ENCODE peak calls at places on chromosomes 6 and 20, in ten cellular contexts. G is brain microvascular endothelial cell, L is Calu3, W is heart left ventricle, J is OCI-LY7, H is AG09309, R is nephron progenitor cell, A is cardiac fibroblast, Y is stomach, F is fibroblast of pulmonary artery. B is an unnamed sample.

GRCh38 chr6:25035451-25036435 is 100.0 kb upstream of the RIPOR2 start:
- DNase-seq in A (no peak), L (no peak), R (no peak), Y (no peak), J (peak; percentile 38), W (no peak), H (no peak), F (no peak), G (no peak), B (no peak)

GRCh38 chr6:114007451-114007953 is 36.6 kb upstream of the HDAC2 start:
- DNase-seq in A (no peak), L (no peak), W (no peak), Y (no peak), G (no peak), F (no peak), J (no peak), R (no peak), H (no peak), B (no peak)

GRCh38 chr6:111843347-111844147 is 29.7 kb downstream of the FYN start:
- DNase-seq in Y (no peak), J (no peak), H (no peak), L (no peak), R (no peak), G (peak; percentile 66), W (no peak), F (no peak), A (no peak), B (no peak)

GRCh38 chr6:2643935-2644539 is 106.7 kb downstream of the MYLK4 start:
- DNase-seq in H (no peak), J (no peak), L (no peak), Y (no peak), G (no peak), R (no peak), A (no peak), F (no peak), W (no peak), B (no peak)

GRCh38 chr6:108453601-108454157 is 107.0 kb upstream of the FOXO3 start:
- DNase-seq in H (no peak), G (peak; percentile 92), R (no peak), L (no peak), Y (no peak), A (peak; percentile 96), F (peak; percentile 93), J (peak; percentile 5), W (no peak), B (no peak)

GRCh38 chr6:108820011-108820410 is 28.2 kb upstream of the ARMC2 start:
- DNase-seq in L (no peak), F (no peak), J (no peak), R (no peak), H (no peak), W (no peak), G (no peak), A (no peak), Y (no peak), B (no peak)

GRCh38 chr6:84618046-84618752 is 146.2 kb downstream of the TBX18 start:
- DNase-seq in A (peak; percentile 95), G (peak; percentile 67), R (no peak), H (peak; percentile 85), F (peak; percentile 92), L (no peak), J (no peak), Y (no peak), W (no peak), B (no peak)

GRCh38 chr20:4067600-4068261 is 52.4 kb upstream of the RNF24 start:
- DNase-seq in Y (no peak), L (peak; percentile 11), W (no peak), G (peak; percentile 68), R (no peak), H (peak; percentile 28), J (no peak), A (peak; percentile 91), F (peak; percentile 75), B (no peak)

GRCh38 chr6:3230275-3231212 is 3.1 kb upstream of the TUBB2B start:
- DNase-seq in H (no peak), J (no peak), R (peak; percentile 59), W (no peak), A (no peak), Y (no peak), L (no peak), F (peak; percentile 25), G (peak; percentile 43), B (no peak)

GRCh38 chr6:89082439-89082838 is 1.9 kb downstream of the PNRC1 start:
- DNase-seq in L (no peak), F (peak; percentile 61), W (no peak), Y (no peak), G (peak; percentile 18), J (peak; percentile 38), R (no peak), H (peak; percentile 4), A (peak; percentile 41), B (no peak)

DNA sequence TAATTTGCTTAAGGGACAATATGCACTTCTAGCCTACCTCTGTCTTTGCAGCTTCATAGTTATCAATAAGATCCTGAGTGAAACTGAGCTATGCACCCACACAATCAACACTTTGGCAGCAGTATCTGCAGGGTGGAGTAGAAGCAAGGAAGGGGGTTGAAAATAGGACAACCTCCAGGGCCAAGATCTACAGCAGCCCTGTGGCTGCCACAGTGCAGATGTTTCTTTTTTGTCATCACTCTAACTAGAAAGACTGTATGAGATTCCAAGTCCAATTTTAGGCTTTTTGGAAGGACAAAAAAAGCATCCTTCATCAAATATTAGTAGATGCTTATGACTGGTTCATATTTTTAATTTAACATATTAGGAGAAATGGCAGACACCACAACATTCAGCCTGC is 336.1 kb upstream of the CITED2 start:
- DNase-seq in G (no peak), W (no peak), Y (no peak), A (no peak), L (no peak), J (no peak), R (no peak), H (no peak), F (no peak), B (no peak)
- TF ChIP-seq CTCF in G (no peak), W (no peak), Y (no peak), A (no peak), L (no peak), J (no peak), R (no peak), H (no peak), F (no peak), B (no peak)

DNA sequence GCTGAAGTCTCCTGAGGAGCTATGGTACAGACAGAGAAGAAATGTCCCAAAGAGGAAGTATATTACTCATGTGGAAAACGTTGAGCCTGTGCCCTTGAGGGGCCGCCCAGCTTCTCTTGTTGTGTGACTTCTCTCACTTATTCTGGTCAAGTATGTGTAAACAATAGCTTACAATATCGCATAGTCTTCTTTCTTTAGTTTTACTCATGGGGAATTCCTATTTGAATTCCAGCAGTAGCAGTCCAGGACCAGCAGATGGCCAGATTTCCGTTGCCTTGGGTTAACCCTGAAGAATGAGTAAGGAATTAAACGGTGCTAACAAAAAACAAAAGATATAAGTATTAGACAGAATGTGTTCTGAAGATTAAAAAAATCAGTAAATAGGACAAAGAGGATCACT is 522.0 kb upstream of the GJE1 start:
- DNase-seq in A (peak; percentile 63), W (no peak), J (no peak), Y (no peak), G (peak; percentile 29), R (no peak), L (no peak), H (no peak), F (peak; percentile 39), B (no peak)
- TF ChIP-seq CTCF in A (peak; percentile 55), W (no peak), J (peak; percentile 15), Y (no peak), G (peak; percentile 61), R (no peak), L (no peak), H (peak; percentile 24), F (peak; percentile 46), B (peak; percentile 55)

DNA sequence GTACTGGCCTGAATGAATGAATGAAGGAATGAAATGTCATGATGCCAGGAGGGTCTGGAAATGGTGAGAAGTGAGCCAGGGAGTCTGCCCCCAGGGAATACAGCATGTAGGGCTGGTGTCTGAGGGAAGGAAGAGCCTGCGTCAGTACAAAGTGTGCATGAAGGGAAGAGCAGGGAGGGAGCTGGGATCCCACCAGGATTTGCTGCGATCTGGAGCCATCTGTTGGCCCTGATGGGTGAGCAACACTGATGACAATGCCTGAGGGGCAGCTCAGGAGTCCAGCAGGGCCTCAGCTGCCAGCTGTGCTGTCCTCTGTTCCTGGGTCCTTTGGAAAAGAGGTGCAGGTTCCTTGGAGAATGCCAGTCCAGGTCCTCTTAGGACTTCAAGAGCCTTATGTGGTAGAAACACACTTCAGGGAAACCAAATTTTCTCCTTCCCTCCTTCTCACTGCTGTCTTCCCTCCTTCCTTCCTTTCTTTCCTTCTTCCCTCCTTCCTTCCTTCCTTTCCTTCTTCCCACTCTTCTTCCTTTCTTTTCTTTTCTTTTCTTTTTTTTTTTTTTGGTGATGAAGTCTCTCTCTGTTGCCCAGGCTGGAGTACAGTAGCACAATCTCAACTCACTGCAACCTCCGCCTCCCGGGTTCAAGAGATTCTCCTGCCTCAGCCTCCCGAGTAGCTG is 11.5 kb downstream of the BPI start:
- DNase-seq in Y (no peak), H (no peak), R (no peak), J (no peak), L (no peak), G (peak; percentile 59), W (no peak), A (peak; percentile 48), F (peak; percentile 45), B (no peak)
- TF ChIP-seq CTCF in Y (no peak), H (peak; percentile 39), R (no peak), J (no peak), L (no peak), G (peak; percentile 69), W (no peak), A (no peak), F (peak; percentile 25), B (no peak)

GRCh38 chr20:37901667-37902503 is 1.0 kb upstream of the VSTM2L start:
- DNase-seq in Y (peak; percentile 53), G (peak; percentile 72), J (peak; percentile 39), A (peak; percentile 87), R (peak; percentile 72), L (peak; percentile 62), W (no peak), F (peak; percentile 75), H (peak; percentile 34), B (no peak)

GRCh38 chr20:37899105-37900045 is 3.6 kb upstream of the VSTM2L start:
- DNase-seq in W (no peak), G (no peak), R (no peak), J (no peak), L (no peak), H (no peak), F (no peak), A (no peak), Y (no peak), B (no peak)

GRCh38 chr20:37901280-37901666 is 1.7 kb upstream of the VSTM2L start:
- DNase-seq in F (peak; percentile 33), J (no peak), H (no peak), R (peak; percentile 77), W (no peak), Y (no peak), L (no peak), A (peak; percentile 11), G (no peak), B (no peak)

GRCh38 chr20:37897008-37897548 is 5.8 kb upstream of the VSTM2L start:
- DNase-seq in R (peak; percentile 48), L (no peak), A (peak; percentile 9), Y (no peak), H (no peak), F (peak; percentile 33), W (no peak), G (no peak), J (peak; percentile 14), B (no peak)

GRCh38 chr20:37898301-37899104 is 4.4 kb upstream of the VSTM2L start:
- DNase-seq in H (no peak), F (no peak), R (no peak), A (peak; percentile 23), W (no peak), Y (no peak), L (no peak), G (no peak), J (no peak), B (no peak)
- TF ChIP-seq CTCF in H (no peak), F (no peak), R (no peak), A (no peak), W (no peak), Y (no peak), L (no peak), G (no peak), J (no peak), B (no peak)

B was measured in type B pancreatic cell.